ENCODE peak calls at places on chromosome 6, in ten cellular contexts. E, X, J, I, B, C, W, Y, H and A are unnamed samples.

GRCh38 chr6:40362859-40363258 is 224.3 kb downstream of the LRFN2 start:
- DNase-seq in I (no peak), E (no peak), H (no peak), B (no peak), C (no peak), X (no peak), Y (no peak), W (no peak), J (no peak), A (no peak)

GRCh38 chr6:7137335-7138106 is 29.8 kb downstream of the RREB1 start:
- DNase-seq in W (no peak), H (peak; percentile 58), E (peak; percentile 39), B (peak; percentile 70), X (peak; percentile 54), C (no peak), I (no peak), J (peak; percentile 60), Y (peak; percentile 69), A (peak; percentile 74)

GRCh38 chr6:46799657-46800056 is 6.5 kb downstream of the MEP1A start:
- DNase-seq in Y (no peak), B (no peak), E (no peak), J (no peak), I (no peak), X (no peak), H (no peak), C (no peak), W (no peak), A (no peak)

GRCh38 chr6:68343901-68344300 is 291.2 kb upstream of the ADGRB3 start:
- DNase-seq in E (peak; percentile 62), I (peak; percentile 44), J (no peak), C (no peak), B (no peak), W (no peak), X (peak; percentile 17), H (peak; percentile 51), Y (no peak), A (no peak)

GRCh38 chr6:56490994-56491393 is 151.7 kb downstream of the DST start:
- DNase-seq in H (peak; percentile 69), C (no peak), E (no peak), B (peak; percentile 66), I (no peak), X (no peak), J (no peak), W (no peak), Y (no peak), A (peak; percentile 14)

GRCh38 chr6:137024172-137024990 is 20.4 kb downstream of the IL20RA start:
- DNase-seq in E (no peak), X (no peak), J (no peak), Y (no peak), B (no peak), W (no peak), H (no peak), I (no peak), C (no peak), A (no peak)

GRCh38 chr6:40477246-40478126 is 109.7 kb downstream of the LRFN2 start:
- DNase-seq in I (peak; percentile 31), E (peak; percentile 12), J (peak; percentile 24), C (no peak), B (no peak), X (no peak), Y (no peak), W (no peak), H (peak; percentile 4), A (no peak)

GRCh38 chr6:23245559-23245958 is 676.2 kb downstream of the HDGFL1 start:
- DNase-seq in J (no peak), H (peak; percentile 5), W (no peak), I (no peak), Y (no peak), E (no peak), B (peak; percentile 31), X (no peak), C (no peak), A (no peak)

GRCh38 chr6:105537981-105538578 is 135.2 kb upstream of the PREP start:
- DNase-seq in H (no peak), X (no peak), Y (no peak), E (no peak), C (no peak), I (no peak), B (no peak), J (no peak), W (no peak), A (no peak)

GRCh38 chr6:111580826-111581505 is 24.7 kb downstream of the TRAF3IP2 start:
- DNase-seq in W (no peak), H (no peak), E (no peak), Y (no peak), C (no peak), I (no peak), J (no peak), B (peak; percentile 77), X (no peak), A (no peak)

GRCh38 chr6:27582928-27583725 is 110.2 kb upstream of the ZNF184 start:
- DNase-seq in X (peak; percentile 45), E (peak; percentile 52), H (peak; percentile 69), B (peak; percentile 66), Y (no peak), W (peak; percentile 28), I (no peak), C (no peak), J (no peak), A (peak; percentile 44)

GRCh38 chr6:110075406-110075805 is 97.3 kb downstream of the GPR6 start:
- DNase-seq in Y (no peak), I (no peak), J (no peak), C (no peak), E (no peak), W (no peak), B (peak; percentile 45), H (peak; percentile 31), X (no peak), A (peak; percentile 26)

GRCh38 chr6:17281497-17282481 is 628 bp downstream of the RBM24 start:
- DNase-seq in B (peak; percentile 50), E (no peak), X (no peak), J (no peak), C (no peak), Y (no peak), H (peak; percentile 56), W (no peak), I (no peak), A (no peak)

GRCh38 chr6:33958208-33958862 is 154.5 kb upstream of the MLN start:
- DNase-seq in C (no peak), B (no peak), Y (peak; percentile 18), W (no peak), J (no peak), X (no peak), H (no peak), I (peak; percentile 74), E (no peak), A (no peak)

GRCh38 chr6:150628908-150629307 is 29.2 kb downstream of the PLEKHG1 start:
- DNase-seq in Y (no peak), I (no peak), J (no peak), X (no peak), E (no peak), H (no peak), W (no peak), C (no peak), B (no peak), A (no peak)

GRCh38 chr6:3001773-3002293 is 2.1 kb downstream of the NQO2 start:
- DNase-seq in I (no peak), X (peak; percentile 62), B (peak; percentile 88), W (peak; percentile 56), J (peak; percentile 15), C (peak; percentile 35), H (peak; percentile 77), E (peak; percentile 61), Y (no peak), A (peak; percentile 85)

GRCh38 chr6:7146079-7146828 is 38.5 kb downstream of the RREB1 start:
- DNase-seq in H (peak; percentile 52), J (no peak), C (no peak), I (no peak), B (peak; percentile 61), W (no peak), E (no peak), Y (no peak), X (no peak), A (peak; percentile 36)

GRCh38 chr6:6474170-6474920 is 114.2 kb upstream of the LY86 start:
- DNase-seq in Y (no peak), C (no peak), H (no peak), X (no peak), J (no peak), W (no peak), B (no peak), I (peak; percentile 19), E (peak; percentile 34), A (no peak)

GRCh38 chr6:170093276-170093657 is 197.6 kb downstream of the DLL1 start:
- DNase-seq in J (no peak), C (no peak), I (no peak), W (no peak), X (no peak), H (no peak), B (no peak), E (no peak), Y (peak; percentile 37), A (no peak)

GRCh38 chr6:145295746-145296145 is 439.6 kb downstream of the EPM2A start:
- DNase-seq in J (no peak), H (no peak), I (no peak), W (no peak), B (no peak), E (no peak), X (no peak), C (no peak), Y (no peak), A (no peak)

GRCh38 chr6:19309661-19310060 is 527.5 kb upstream of the ID4 start:
- DNase-seq in C (no peak), I (no peak), J (no peak), H (no peak), Y (no peak), W (no peak), X (no peak), B (no peak), E (no peak), A (no peak)

GRCh38 chr6:160931378-160932343 is 59.9 kb upstream of the MAP3K4 start:
- DNase-seq in H (no peak), I (no peak), W (no peak), J (no peak), X (no peak), E (no peak), Y (no peak), B (peak; percentile 2), C (no peak), A (peak; percentile 30)

GRCh38 chr6:133774356-133774755 is 114.6 kb upstream of the TCF21 start:
- DNase-seq in E (no peak), C (no peak), I (no peak), J (no peak), H (no peak), W (no peak), B (peak; percentile 57), Y (no peak), X (peak; percentile 13), A (no peak)

GRCh38 chr6:25061289-25061945 is 125.7 kb upstream of the RIPOR2 start:
- DNase-seq in X (no peak), Y (no peak), B (peak; percentile 83), J (no peak), W (no peak), E (no peak), C (peak; percentile 7), H (peak; percentile 46), I (no peak), A (no peak)

GRCh38 chr6:129510930-129511329 is 199.0 kb downstream of the ARHGAP18 start:
- DNase-seq in B (no peak), W (no peak), I (no peak), J (no peak), Y (no peak), E (no peak), H (peak; percentile 12), X (no peak), C (no peak), A (no peak)

GRCh38 chr6:43809417-43810305 is 39.6 kb downstream of the VEGFA start:
- DNase-seq in X (no peak), E (no peak), Y (no peak), H (peak; percentile 78), B (no peak), I (no peak), J (no peak), W (peak; percentile 23), C (no peak), A (no peak)

GRCh38 chr6:5894357-5894756 is 112.4 kb downstream of the NRN1 start:
- DNase-seq in X (no peak), C (no peak), W (no peak), J (no peak), E (no peak), H (no peak), I (no peak), B (no peak), Y (no peak), A (no peak)

GRCh38 chr6:27617700-27618689 is 145.1 kb upstream of the ZNF184 start:
- DNase-seq in J (no peak), B (peak; percentile 24), X (no peak), W (no peak), C (peak; percentile 14), E (peak; percentile 54), Y (no peak), H (peak; percentile 64), I (peak; percentile 16), A (peak; percentile 24)